ENCODE peak calls at places on chromosomes 6 and 20, in five cellular contexts. D is A549, X is GM23338, L is GM12878, T is HepG2. Y is an unnamed sample.

GRCh38 chr6:89430563-89430962 is 2.4 kb upstream of the ANKRD6 start:
- DNase-seq in X (peak), T (no peak), D (no peak), L (no peak), Y (no peak)

GRCh38 chr6:147468634-147469033 is 39.9 kb upstream of the SAMD5 start:
- DNase-seq in L (no peak), X (peak), D (peak), T (no peak), Y (no peak)

GRCh38 chr20:44979090-44979621 is 12.8 kb downstream of the STK4 start:
- DNase-seq in L (peak), T (no peak), D (no peak), X (no peak), Y (peak)

GRCh38 chr6:56481957-56482356 is 160.7 kb downstream of the DST start:
- DNase-seq in L (no peak), T (no peak), D (no peak), X (no peak), Y (no peak)

GRCh38 chr6:37618916-37619605 is 78.6 kb downstream of the MDGA1 start:
- DNase-seq in T (no peak), D (no peak), L (no peak), X (no peak), Y (no peak)

GRCh38 chr6:125100018-125100652 is 53.4 kb upstream of the TPD52L1 start:
- DNase-seq in L (no peak), T (no peak), X (no peak), D (no peak), Y (no peak)

GRCh38 chr20:25042531-25043498 is 15.1 kb downstream of the ACSS1 start:
- DNase-seq in X (no peak), T (no peak), L (peak), D (no peak), Y (no peak)

GRCh38 chr6:130215526-130215925 is 7.2 kb downstream of the SAMD3 start:
- DNase-seq in D (no peak), T (no peak), L (no peak), X (peak), Y (no peak)

GRCh38 chr6:158817298-158818007 is 1.7 kb downstream of the EZR start:
- DNase-seq in X (peak), L (no peak), D (peak), T (peak), Y (peak)

GRCh38 chr6:73879466-73879865 is 183.5 kb downstream of the CD109 start:
- DNase-seq in L (no peak), X (no peak), T (no peak), D (no peak), Y (no peak)
- TF ChIP-seq JUNB in L (no peak), X (no peak), T (no peak), D (no peak), Y (no peak)

DNA sequence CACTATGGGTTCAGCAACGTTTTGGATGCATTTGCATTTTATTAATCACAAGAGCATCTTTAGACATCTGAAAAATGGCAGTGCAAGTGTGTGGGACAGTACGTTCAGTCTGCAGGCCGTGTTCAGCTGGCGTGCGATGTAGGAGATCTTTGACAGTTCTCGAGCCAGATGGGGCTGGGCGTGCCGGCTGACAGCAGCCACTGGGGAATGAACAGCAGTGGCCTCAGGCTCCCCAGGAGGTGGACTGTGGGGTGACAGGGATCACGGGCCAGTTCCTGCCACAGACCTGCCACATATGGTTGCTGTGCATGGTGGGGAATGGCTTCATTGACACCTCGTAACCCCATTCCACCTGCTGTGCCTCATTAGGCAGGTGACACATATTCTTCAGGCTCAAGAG is 16.4 kb upstream of the MLN start:
- DNase-seq in T (no peak), X (no peak), D (no peak), L (no peak), Y (no peak)
- TF ChIP-seq JUNB in T (no peak), X (no peak), D (no peak), L (no peak), Y (no peak)

GRCh38 chr20:61767776-61768494 is 297.7 kb downstream of the TAF4 start:
- DNase-seq in X (no peak), D (no peak), L (no peak), T (no peak), Y (no peak)
- TF ChIP-seq JUNB in X (no peak), D (no peak), L (no peak), T (no peak), Y (no peak)

DNA sequence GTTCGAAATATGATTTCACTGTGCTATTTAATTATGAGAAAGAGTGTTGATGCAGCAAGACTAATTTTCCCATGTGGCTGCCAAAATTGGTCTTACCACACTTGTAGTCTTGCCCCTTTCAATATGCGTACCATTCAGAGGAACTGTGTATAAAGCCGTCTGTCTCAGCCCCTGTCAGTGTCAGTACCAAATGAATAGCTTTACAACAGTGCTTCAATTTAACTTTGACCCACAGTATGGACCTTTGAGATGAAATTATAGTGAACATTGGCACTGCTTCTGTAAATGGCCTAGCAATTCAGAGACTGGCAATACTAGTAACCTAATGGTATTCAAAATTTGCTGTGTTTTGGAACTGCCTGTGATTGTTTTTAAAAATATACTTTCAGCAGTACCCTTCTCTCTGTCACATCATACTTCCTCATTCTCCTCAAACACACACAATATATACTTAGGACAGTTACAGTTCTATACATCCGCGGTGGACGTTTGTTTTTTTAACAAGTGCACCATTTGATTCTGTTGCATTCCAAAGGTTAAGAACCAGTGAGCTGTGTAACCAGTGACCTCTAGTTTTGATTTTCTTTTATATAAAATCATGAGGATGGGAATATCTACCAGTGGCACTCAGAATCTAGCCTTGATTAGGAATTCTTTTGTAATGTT is 152.6 kb downstream of the CARMIL1 start:
- DNase-seq in D (no peak), L (no peak), T (no peak), X (no peak), Y (no peak)
- TF ChIP-seq JUNB in D (no peak), L (no peak), T (no peak), X (no peak), Y (no peak)

DNA sequence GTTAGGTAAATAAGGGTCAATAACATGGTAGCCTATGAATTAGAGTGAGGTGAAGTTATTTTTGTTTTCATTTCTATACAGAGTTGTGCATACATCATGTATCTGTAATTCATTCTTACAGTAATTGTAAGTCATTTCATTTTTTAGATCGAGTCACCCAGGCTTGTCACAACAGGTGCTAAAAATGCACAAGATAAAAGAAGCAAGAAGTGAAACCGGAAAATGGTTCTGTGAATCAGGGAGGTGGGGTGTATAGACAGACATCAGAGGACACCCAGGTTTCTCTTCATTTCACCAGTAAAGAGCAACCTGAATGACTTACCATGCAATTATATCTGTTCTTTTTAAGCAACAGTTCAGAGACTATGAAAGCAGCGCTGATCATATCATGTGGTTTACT is 27.6 kb upstream of the TBC1D7 start:
- DNase-seq in X (no peak), D (no peak), T (no peak), L (peak), Y (no peak)
- TF ChIP-seq JUNB in X (no peak), D (no peak), T (no peak), L (peak), Y (no peak)

Y was measured in K562.